ENCODE peak calls at places on chromosomes 11 and 22, in five cellular contexts. W is K562, X is H1, C is HepG2, D is GM12878. R is an unnamed sample.

GRCh38 chr11:72589802-72590761 is 84.1 kb downstream of the PDE2A start:
- DNase-seq in W (peak; percentile 61), X (no peak), C (peak; percentile 48), D (no peak), R (peak; percentile 60)

GRCh38 chr22:46612341-46612903 is 7.8 kb upstream of the GRAMD4 start:
- DNase-seq in W (no peak), X (no peak), C (no peak), D (no peak), R (no peak)

GRCh38 chr11:119533931-119534694 is 111.1 kb upstream of the THY1 start:
- DNase-seq in W (peak; percentile 69), X (peak; percentile 36), C (peak; percentile 57), D (peak; percentile 13), R (peak; percentile 81)

GRCh38 chr11:117823941-117824420 is 563 bp downstream of the FXYD2 start:
- DNase-seq in W (no peak), X (no peak), C (no peak), D (no peak), R (no peak)

GRCh38 chr11:45960387-45961110 is 38.1 kb downstream of the LARGE2 start:
- DNase-seq in W (no peak), X (no peak), C (no peak), D (no peak), R (no peak)

GRCh38 chr11:62432695-62433094 is 13.9 kb downstream of the SCGB1A1 start:
- DNase-seq in W (no peak), X (no peak), C (peak; percentile 71), D (no peak), R (no peak)

GRCh38 chr11:105612766-105613165 is 2.9 kb downstream of the GRIA4 start:
- DNase-seq in W (no peak), X (no peak), C (no peak), D (no peak), R (no peak)

GRCh38 chr22:45226681-45227186 is 14.0 kb downstream of the KIAA0930 start:
- DNase-seq in W (no peak), X (no peak), C (no peak), D (no peak), R (no peak)

GRCh38 chr22:39176067-39176621 is 23.7 kb upstream of the CBX7 start:
- DNase-seq in W (no peak), X (no peak), C (peak; percentile 72), D (no peak), R (no peak)

GRCh38 chr22:46514592-46515207 is 22.7 kb downstream of the CELSR1 start:
- DNase-seq in W (no peak), X (no peak), C (no peak), D (no peak), R (no peak)

GRCh38 chr11:123509737-123510578 is 79.9 kb downstream of the GRAMD1B start:
- DNase-seq in W (peak; percentile 13), X (peak; percentile 50), C (no peak), D (no peak), R (peak; percentile 84)

GRCh38 chr11:1628506-1629325 is 859 bp upstream of the KRTAP5-5 start:
- DNase-seq in W (peak; percentile 78), X (peak; percentile 46), C (peak; percentile 21), D (no peak), R (peak; percentile 96)

GRCh38 chr11:92376146-92376599 is 151.6 kb downstream of the FAT3 start:
- DNase-seq in W (no peak), X (no peak), C (no peak), D (no peak), R (no peak)

GRCh38 chr22:41576877-41577276 is 12.8 kb downstream of the PMM1 start:
- DNase-seq in W (peak; percentile 72), X (no peak), C (peak; percentile 82), D (no peak), R (peak; percentile 58)

GRCh38 chr22:23402275-23403151 is 177.6 kb downstream of the IGLL1 start:
- DNase-seq in W (peak; percentile 83), X (peak; percentile 53), C (peak; percentile 67), D (no peak), R (peak; percentile 96)

GRCh38 chr11:12108875-12109453 is 1.4 kb upstream of the MICAL2 start:
- DNase-seq in W (no peak), X (no peak), C (no peak), D (no peak), R (no peak)

GRCh38 chr11:118295834-118296454 is 8.6 kb upstream of the CD3E start:
- DNase-seq in W (peak; percentile 32), X (no peak), C (peak; percentile 28), D (no peak), R (no peak)

GRCh38 chr22:44449061-44449682 is 48.9 kb downstream of the RTL6 start:
- DNase-seq in W (peak; percentile 27), X (no peak), C (no peak), D (no peak), R (no peak)

DNA sequence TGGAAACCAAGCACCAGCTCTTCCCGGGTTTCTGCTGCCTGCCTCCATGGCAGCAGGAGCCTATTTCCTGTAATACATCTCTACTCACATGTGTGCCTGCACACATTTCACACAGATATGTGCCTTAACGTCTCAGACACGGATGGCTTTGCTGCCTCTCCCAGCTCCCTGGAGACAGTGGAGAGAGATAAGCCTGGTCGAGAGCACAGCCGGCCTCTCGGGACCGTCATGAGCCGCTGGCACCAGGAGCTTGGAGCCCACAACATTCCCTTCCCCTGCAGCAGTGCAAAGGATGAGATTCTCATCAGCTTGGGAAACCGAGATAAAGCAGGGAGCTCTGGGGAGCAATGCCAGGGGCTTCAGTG is 587.7 kb downstream of the BRD1 start:
- DNase-seq in W (no peak), X (no peak), C (no peak), D (no peak), R (no peak)
- TF ChIP-seq GABPA in W (no peak), X (no peak), C (no peak), D (no peak), R (no peak)

DNA sequence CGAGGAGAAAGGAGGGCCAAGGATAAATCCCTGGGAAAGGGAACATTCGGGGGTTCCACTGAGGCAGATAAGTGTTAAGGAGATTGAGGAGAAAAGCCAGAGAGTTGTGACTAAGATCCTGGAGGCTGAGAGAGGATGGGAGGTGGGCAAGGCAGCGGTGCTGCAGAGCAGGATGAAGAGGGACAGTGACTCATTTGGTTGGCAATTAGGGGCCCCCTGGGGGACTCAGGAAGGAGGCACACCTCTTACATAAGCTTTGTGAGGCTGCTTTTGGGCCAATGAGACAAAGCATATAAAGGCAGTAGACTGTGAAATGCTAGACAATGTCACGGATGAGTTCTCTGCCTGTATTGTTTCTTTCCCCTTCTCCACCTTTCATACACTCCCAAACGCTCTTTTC is 246.7 kb upstream of the KIRREL3 start:
- DNase-seq in W (no peak), X (no peak), C (no peak), D (no peak), R (no peak)
- TF ChIP-seq CHD2 in W (no peak), X (no peak), C (no peak), D (no peak), R (no peak)

GRCh38 chr11:100732949-100733348 is 45.9 kb downstream of the ARHGAP42 start:
- DNase-seq in W (no peak), X (no peak), C (no peak), D (no peak), R (no peak)

GRCh38 chr11:100734743-100735527 is 47.8 kb downstream of the ARHGAP42 start:
- DNase-seq in W (no peak), X (no peak), C (no peak), D (peak; percentile 27), R (no peak)

GRCh38 chr11:100739636-100740035 is 52.5 kb downstream of the ARHGAP42 start:
- DNase-seq in W (no peak), X (no peak), C (peak; percentile 40), D (no peak), R (no peak)

GRCh38 chr11:100738701-100739100 is 51.6 kb downstream of the ARHGAP42 start:
- DNase-seq in W (no peak), X (no peak), C (no peak), D (no peak), R (no peak)

GRCh38 chr11:100735949-100736675 is 49.0 kb downstream of the ARHGAP42 start:
- DNase-seq in W (no peak), X (no peak), C (no peak), D (no peak), R (no peak)
- TF ChIP-seq GABPA in W (no peak), X (no peak), C (no peak), D (no peak), R (no peak)

GRCh38 chr11:19498986-19499669 is 213.5 kb upstream of the NAV2 start:
- DNase-seq in W (no peak), X (no peak), C (no peak), D (no peak), R (no peak)
- TF ChIP-seq CHD2 in W (no peak), X (no peak), C (no peak), D (no peak), R (no peak)